ENCODE peak calls at places on chromosome 16, in nine cellular contexts. Q is heart left ventricle; N is iPS DF 6.9; U is dorsolateral prefrontal cortex; F is fibroblast of pulmonary artery; K is tibial nerve; W is HFF-Myc; C is CD4-positive, alpha-beta memory T cell; E is esophagus squamous epithelium. D is an unnamed sample.

GRCh38 chr16:55622930-55623561 is 32.7 kb upstream of the SLC6A2 start:
- DNase-seq in U (no peak), N (peak; percentile 29), W (peak; percentile 25), E (no peak), Q (no peak), K (no peak), F (no peak), C (no peak), D (no peak)

GRCh38 chr16:561413-561794 is 1.2 kb downstream of the PRR35 start:
- DNase-seq in K (no peak), C (no peak), E (no peak), N (no peak), Q (no peak), U (no peak), F (no peak), W (no peak), D (no peak)

GRCh38 chr16:17467923-17468540 is 2.7 kb downstream of the XYLT1 start:
- DNase-seq in N (no peak), U (peak; percentile 84), E (no peak), F (peak; percentile 59), W (peak; percentile 36), C (peak; percentile 33), Q (peak; percentile 59), K (peak; percentile 47), D (peak; percentile 23)

GRCh38 chr16:64397945-64398508 is 723.8 kb downstream of the CDH11 start:
- DNase-seq in N (no peak), E (no peak), W (no peak), F (peak; percentile 86), Q (no peak), K (no peak), U (no peak), C (no peak), D (no peak)

GRCh38 chr16:83728518-83728917 is 79.3 kb upstream of the HSBP1 start:
- DNase-seq in N (no peak), U (no peak), Q (no peak), F (no peak), C (no peak), W (no peak), E (no peak), K (no peak), D (no peak)

GRCh38 chr16:65838001-65838400 is 528.5 kb upstream of the CDH5 start:
- DNase-seq in Q (no peak), E (no peak), W (no peak), C (no peak), U (no peak), N (no peak), K (no peak), F (no peak), D (no peak)

GRCh38 chr16:84115919-84116719 is 623 bp downstream of the MBTPS1 start:
- DNase-seq in C (no peak), N (no peak), Q (no peak), E (no peak), F (peak; percentile 49), W (no peak), K (no peak), U (peak; percentile 38), D (no peak)

GRCh38 chr16:62041401-62041800 is 5.2 kb upstream of the CDH8 start:
- DNase-seq in U (peak; percentile 62), Q (no peak), E (no peak), W (no peak), K (no peak), N (no peak), C (no peak), F (peak; percentile 49), D (no peak)

GRCh38 chr16:25988882-25989281 is 297.1 kb downstream of the HS3ST4 start:
- DNase-seq in W (no peak), N (no peak), K (no peak), Q (no peak), C (no peak), F (no peak), E (no peak), U (no peak), D (no peak)

GRCh38 chr16:4648917-4649316 is 24.3 kb downstream of the MGRN1 start:
- DNase-seq in F (no peak), K (no peak), U (no peak), N (no peak), W (no peak), Q (no peak), C (no peak), E (no peak), D (no peak)

GRCh38 chr16:75402821-75403475 is 30.4 kb downstream of the CFDP1 start:
- DNase-seq in C (peak; percentile 31), E (no peak), F (peak; percentile 72), W (no peak), Q (no peak), U (no peak), N (no peak), K (no peak), D (peak; percentile 20)

GRCh38 chr16:82405696-82406095 is 221.1 kb upstream of the CDH13 start:
- DNase-seq in N (no peak), U (no peak), E (no peak), W (no peak), Q (no peak), K (no peak), F (no peak), C (no peak), D (no peak)

GRCh38 chr16:67514382-67514828 is 14.2 kb upstream of the RIPOR1 start:
- DNase-seq in C (peak; percentile 74), K (peak; percentile 66), Q (peak; percentile 77), U (peak; percentile 60), W (peak; percentile 72), E (peak; percentile 45), N (no peak), F (peak; percentile 93), D (peak; percentile 78)

DNA sequence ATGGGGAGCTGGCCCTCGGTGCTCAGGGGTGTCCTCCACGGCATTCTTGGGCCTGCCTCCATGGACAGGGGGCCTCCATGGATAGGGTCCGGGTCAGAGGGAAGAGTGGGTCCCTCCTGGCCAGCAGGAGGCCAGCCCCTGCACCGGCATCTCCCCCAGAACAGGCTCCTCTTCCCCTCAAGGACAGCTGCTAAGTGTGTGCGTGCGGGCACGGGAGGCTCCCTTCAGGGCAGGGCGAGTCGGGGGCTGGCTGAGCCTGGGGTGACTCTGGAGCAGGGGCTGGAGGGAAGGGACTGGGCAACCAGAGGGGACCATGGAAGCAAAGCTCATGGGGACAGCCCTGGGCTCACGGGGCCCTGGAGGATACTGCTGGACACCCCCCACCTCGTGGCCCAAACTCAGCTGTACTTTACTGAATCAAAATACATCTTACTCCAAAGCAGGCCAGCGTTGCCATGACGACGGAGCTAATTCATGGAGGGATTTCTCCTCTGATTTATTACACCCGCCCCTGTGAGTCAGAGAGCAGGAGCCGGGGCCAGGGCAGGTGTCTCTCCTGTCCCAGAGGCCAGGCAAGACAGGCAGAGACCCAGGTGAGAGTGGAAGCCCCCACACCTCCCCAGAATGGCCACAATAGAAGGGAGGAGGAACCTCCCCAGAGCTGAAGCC is 2.1 kb downstream of the CASKIN1 start:
- DNase-seq in E (no peak), U (peak; percentile 51), N (no peak), C (no peak), K (no peak), W (peak; percentile 29), Q (no peak), F (peak; percentile 30), D (no peak)
- H3K4me3 ChIP-seq in E (no peak overlapping the region), U (peak overlapping the region; percentile 58), N (no peak overlapping the region), C (no peak overlapping the region), K (no peak overlapping the region), W (no peak overlapping the region), Q (no peak overlapping the region), F (no peak overlapping the region), D (no peak overlapping the region)

GRCh38 chr16:10945065-10945787 is 862 bp downstream of the CLEC16A start:
- DNase-seq in K (no peak), W (no peak), N (no peak), E (no peak), C (no peak), Q (no peak), F (no peak), U (no peak), D (no peak)

GRCh38 chr16:10947211-10947787 is 2.9 kb downstream of the CLEC16A start:
- DNase-seq in W (no peak), C (no peak), N (no peak), K (no peak), U (no peak), Q (no peak), E (no peak), F (no peak), D (no peak)

GRCh38 chr16:10949424-10949970 is 5.1 kb downstream of the CLEC16A start:
- DNase-seq in E (no peak), Q (no peak), F (peak; percentile 39), C (peak; percentile 34), W (no peak), U (no peak), N (no peak), K (no peak), D (peak; percentile 41)

GRCh38 chr16:10944249-10945064 is at the start of gene CLEC16A:
- DNase-seq in E (peak; percentile 81), K (peak; percentile 91), U (peak; percentile 98), N (peak; percentile 87), F (peak; percentile 97), W (peak; percentile 80), C (peak; percentile 97), Q (peak; percentile 98), D (peak; percentile 93)

DNA sequence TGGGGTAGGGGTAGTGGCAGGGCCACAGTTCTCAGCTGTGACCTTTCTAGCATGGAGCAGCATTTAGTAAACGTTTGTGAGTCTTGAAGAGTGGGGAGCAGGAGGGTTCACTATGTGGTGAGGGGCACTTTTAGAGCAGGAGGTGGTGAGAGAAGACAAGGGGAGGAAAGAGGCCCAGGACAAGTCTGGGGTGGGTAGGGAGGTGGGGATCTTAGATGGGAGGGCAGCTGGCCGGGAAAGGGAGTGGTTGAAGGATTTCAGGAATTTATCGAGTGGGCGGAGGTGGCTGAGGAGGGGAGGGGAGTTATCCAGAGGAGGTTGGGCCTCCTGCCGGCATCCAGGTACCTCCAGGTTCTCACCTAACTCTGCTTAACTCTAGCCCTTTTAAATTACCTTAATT is 1.9 kb downstream of the CLEC16A start:
- DNase-seq in E (no peak), F (no peak), K (no peak), U (no peak), N (no peak), Q (no peak), W (no peak), C (no peak), D (no peak)
- H3K4me3 ChIP-seq in E (no peak overlapping the region), F (no peak overlapping the region), K (peak overlapping the region; percentile 93), U (no peak overlapping the region), N (no peak overlapping the region), Q (no peak overlapping the region), W (peak overlapping the region; percentile 81), C (no peak overlapping the region), D (no peak overlapping the region)

GRCh38 chr16:85382717-85383118 is 230.4 kb upstream of the GSE1 start:
- DNase-seq in K (no peak), N (no peak), W (no peak), U (no peak), E (no peak), F (no peak), C (no peak), Q (no peak), D (no peak)
- H3K4me3 ChIP-seq in K (no peak overlapping the region), N (no peak overlapping the region), W (no peak overlapping the region), U (no peak overlapping the region), E (no peak overlapping the region), F (no peak overlapping the region), C (no peak overlapping the region), Q (no peak overlapping the region), D (no peak overlapping the region)

DNA sequence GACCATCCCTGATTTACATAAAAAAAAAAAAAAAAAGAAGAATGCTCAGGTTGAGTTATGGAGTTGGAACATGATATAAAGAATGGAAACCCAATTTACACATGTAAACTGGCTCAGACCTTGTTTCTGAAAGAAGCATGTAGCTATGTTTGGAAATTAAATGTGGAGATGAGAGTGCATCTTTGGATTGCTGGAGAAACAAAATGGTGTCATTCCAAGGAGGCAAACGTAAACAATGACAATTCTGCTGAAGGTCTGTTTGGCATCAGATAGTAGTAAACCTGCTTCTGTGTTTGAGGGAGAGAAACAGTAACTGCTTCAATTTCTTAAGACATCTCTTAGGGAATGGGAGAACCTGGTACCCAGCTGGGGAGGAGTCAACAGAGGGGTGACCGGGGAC is 23.6 kb downstream of the GPRC5B start:
- DNase-seq in W (no peak), U (no peak), E (no peak), F (no peak), K (no peak), Q (no peak), N (no peak), C (no peak), D (no peak)
- H3K4me3 ChIP-seq in W (no peak overlapping the region), U (peak overlapping the region; percentile 34), E (no peak overlapping the region), F (no peak overlapping the region), K (peak overlapping the region; percentile 30), Q (no peak overlapping the region), N (no peak overlapping the region), C (no peak overlapping the region), D (no peak overlapping the region)